ENCODE peak calls at places on chromosome 1, in seven cellular contexts. One of them, this sample, is unnamed.

GRCh38 chr1:181101581-181102226 is 13.2 kb downstream of the IER5 start:
- DNase-seq in LNCaP clone FGC: no peak
- DNase-seq in Peyer's patch: no peak
- DNase-seq in astrocyte: peak
- DNase-seq in fibroblast of lung: peak
- DNase-seq in IMR-90: peak
- DNase-seq in colonic mucosa: no peak
- DNase-seq in this sample: peak

GRCh38 chr1:26785611-26786436 is 1.9 kb upstream of the PIGV start:
- DNase-seq in fibroblast of lung: peak
- DNase-seq in Peyer's patch: no peak
- DNase-seq in colonic mucosa: peak
- DNase-seq in IMR-90: peak
- DNase-seq in LNCaP clone FGC: no peak
- DNase-seq in astrocyte: peak
- DNase-seq in this sample: peak

GRCh38 chr1:230170610-230171009 is 103.6 kb downstream of the GALNT2 start:
- DNase-seq in IMR-90: peak
- DNase-seq in astrocyte: no peak
- DNase-seq in LNCaP clone FGC: no peak
- DNase-seq in fibroblast of lung: peak
- DNase-seq in Peyer's patch: no peak
- DNase-seq in colonic mucosa: no peak
- DNase-seq in this sample: no peak

GRCh38 chr1:174998569-174999215 is 1.1 kb upstream of the CACYBP start:
- DNase-seq in Peyer's patch: peak
- DNase-seq in colonic mucosa: peak
- DNase-seq in fibroblast of lung: peak
- DNase-seq in LNCaP clone FGC: peak
- DNase-seq in astrocyte: peak
- DNase-seq in IMR-90: peak
- DNase-seq in this sample: peak

GRCh38 chr1:86356247-86356646 is 39.9 kb downstream of the ODF2L start:
- DNase-seq in astrocyte: no peak
- DNase-seq in fibroblast of lung: peak
- DNase-seq in LNCaP clone FGC: no peak
- DNase-seq in Peyer's patch: no peak
- DNase-seq in colonic mucosa: no peak
- DNase-seq in IMR-90: peak
- DNase-seq in this sample: no peak

GRCh38 chr1:207302618-207303408 is 18.7 kb upstream of the CD55 start:
- DNase-seq in LNCaP clone FGC: no peak
- DNase-seq in Peyer's patch: no peak
- DNase-seq in astrocyte: no peak
- DNase-seq in fibroblast of lung: no peak
- DNase-seq in colonic mucosa: no peak
- DNase-seq in IMR-90: no peak
- DNase-seq in this sample: peak

GRCh38 chr1:229230893-229231753 is 39.8 kb upstream of the RAB4A start:
- DNase-seq in fibroblast of lung: peak
- DNase-seq in LNCaP clone FGC: no peak
- DNase-seq in Peyer's patch: no peak
- DNase-seq in IMR-90: no peak
- DNase-seq in colonic mucosa: no peak
- DNase-seq in astrocyte: no peak
- DNase-seq in this sample: no peak

GRCh38 chr1:206464456-206464964 is 5.8 kb upstream of the IKBKE start:
- DNase-seq in IMR-90: peak
- DNase-seq in colonic mucosa: no peak
- DNase-seq in Peyer's patch: no peak
- DNase-seq in LNCaP clone FGC: no peak
- DNase-seq in fibroblast of lung: peak
- DNase-seq in astrocyte: peak
- DNase-seq in this sample: peak

GRCh38 chr1:177706977-177707376 is 262.9 kb downstream of the SEC16B start:
- DNase-seq in astrocyte: no peak
- DNase-seq in Peyer's patch: no peak
- DNase-seq in colonic mucosa: no peak
- DNase-seq in IMR-90: no peak
- DNase-seq in LNCaP clone FGC: no peak
- DNase-seq in fibroblast of lung: no peak
- DNase-seq in this sample: no peak

GRCh38 chr1:232965124-232965911 is 14.9 kb downstream of the NTPCR start:
- DNase-seq in IMR-90: no peak
- DNase-seq in astrocyte: no peak
- DNase-seq in fibroblast of lung: no peak
- DNase-seq in LNCaP clone FGC: no peak
- DNase-seq in colonic mucosa: no peak
- DNase-seq in Peyer's patch: no peak
- DNase-seq in this sample: no peak

GRCh38 chr1:229380514-229381160 is 37.8 kb upstream of the CCSAP start:
- DNase-seq in colonic mucosa: no peak
- DNase-seq in IMR-90: no peak
- DNase-seq in Peyer's patch: no peak
- DNase-seq in fibroblast of lung: no peak
- DNase-seq in astrocyte: no peak
- DNase-seq in LNCaP clone FGC: no peak
- DNase-seq in this sample: no peak

GRCh38 chr1:33893147-33893830 is 29.4 kb downstream of the HMGB4 start:
- DNase-seq in Peyer's patch: no peak
- DNase-seq in LNCaP clone FGC: no peak
- DNase-seq in fibroblast of lung: peak
- DNase-seq in IMR-90: peak
- DNase-seq in astrocyte: peak
- DNase-seq in colonic mucosa: no peak
- DNase-seq in this sample: peak

DNA sequence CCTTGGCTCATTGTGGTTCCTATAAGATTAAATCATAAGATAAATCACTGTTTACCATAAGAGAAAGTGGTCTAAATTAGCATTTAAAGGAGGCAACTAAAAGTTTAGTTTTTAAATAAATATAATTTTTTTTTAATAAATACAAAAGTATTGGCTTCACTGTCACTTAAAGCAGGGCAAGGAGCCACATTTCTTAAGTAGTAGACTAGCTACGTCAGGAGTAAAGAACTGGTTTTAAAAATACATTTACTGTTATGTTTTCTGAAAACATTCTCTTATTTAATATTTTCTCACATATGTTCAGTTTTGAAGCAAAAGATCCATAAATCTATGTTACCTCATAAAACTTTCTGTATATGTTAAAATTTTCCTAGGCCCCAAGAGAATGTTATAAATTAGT is 2.2 kb downstream of the ANGPTL1 start:
- DNase-seq in astrocyte: no peak
- DNase-seq in colonic mucosa: no peak
- DNase-seq in IMR-90: no peak
- DNase-seq in fibroblast of lung: no peak
- DNase-seq in LNCaP clone FGC: no peak
- DNase-seq in Peyer's patch: no peak
- DNase-seq in this sample: peak
- H3K4me3 ChIP-seq in astrocyte: no peak
- H3K4me3 ChIP-seq in colonic mucosa: no peak
- H3K4me3 ChIP-seq in IMR-90: no peak
- H3K4me3 ChIP-seq in fibroblast of lung: peak
- H3K4me3 ChIP-seq in LNCaP clone FGC: no peak
- H3K4me3 ChIP-seq in Peyer's patch: peak
- H3K4me3 ChIP-seq in this sample: peak

GRCh38 chr1:23670709-23671108 is 20.9 kb upstream of the RPL11 start:
- DNase-seq in astrocyte: no peak
- DNase-seq in fibroblast of lung: no peak
- DNase-seq in Peyer's patch: no peak
- DNase-seq in colonic mucosa: no peak
- DNase-seq in IMR-90: no peak
- DNase-seq in LNCaP clone FGC: no peak
- DNase-seq in this sample: no peak

GRCh38 chr1:23661887-23662286 is 29.7 kb upstream of the RPL11 start:
- DNase-seq in astrocyte: no peak
- DNase-seq in LNCaP clone FGC: no peak
- DNase-seq in Peyer's patch: no peak
- DNase-seq in colonic mucosa: no peak
- DNase-seq in IMR-90: no peak
- DNase-seq in fibroblast of lung: no peak
- DNase-seq in this sample: no peak

GRCh38 chr1:23667411-23667810 is 24.2 kb upstream of the RPL11 start:
- DNase-seq in Peyer's patch: no peak
- DNase-seq in LNCaP clone FGC: no peak
- DNase-seq in colonic mucosa: no peak
- DNase-seq in astrocyte: no peak
- DNase-seq in IMR-90: no peak
- DNase-seq in fibroblast of lung: no peak
- DNase-seq in this sample: no peak

GRCh38 chr1:23660671-23661070 is 30.9 kb upstream of the RPL11 start:
- DNase-seq in colonic mucosa: no peak
- DNase-seq in IMR-90: no peak
- DNase-seq in astrocyte: no peak
- DNase-seq in LNCaP clone FGC: no peak
- DNase-seq in Peyer's patch: no peak
- DNase-seq in fibroblast of lung: no peak
- DNase-seq in this sample: no peak

DNA sequence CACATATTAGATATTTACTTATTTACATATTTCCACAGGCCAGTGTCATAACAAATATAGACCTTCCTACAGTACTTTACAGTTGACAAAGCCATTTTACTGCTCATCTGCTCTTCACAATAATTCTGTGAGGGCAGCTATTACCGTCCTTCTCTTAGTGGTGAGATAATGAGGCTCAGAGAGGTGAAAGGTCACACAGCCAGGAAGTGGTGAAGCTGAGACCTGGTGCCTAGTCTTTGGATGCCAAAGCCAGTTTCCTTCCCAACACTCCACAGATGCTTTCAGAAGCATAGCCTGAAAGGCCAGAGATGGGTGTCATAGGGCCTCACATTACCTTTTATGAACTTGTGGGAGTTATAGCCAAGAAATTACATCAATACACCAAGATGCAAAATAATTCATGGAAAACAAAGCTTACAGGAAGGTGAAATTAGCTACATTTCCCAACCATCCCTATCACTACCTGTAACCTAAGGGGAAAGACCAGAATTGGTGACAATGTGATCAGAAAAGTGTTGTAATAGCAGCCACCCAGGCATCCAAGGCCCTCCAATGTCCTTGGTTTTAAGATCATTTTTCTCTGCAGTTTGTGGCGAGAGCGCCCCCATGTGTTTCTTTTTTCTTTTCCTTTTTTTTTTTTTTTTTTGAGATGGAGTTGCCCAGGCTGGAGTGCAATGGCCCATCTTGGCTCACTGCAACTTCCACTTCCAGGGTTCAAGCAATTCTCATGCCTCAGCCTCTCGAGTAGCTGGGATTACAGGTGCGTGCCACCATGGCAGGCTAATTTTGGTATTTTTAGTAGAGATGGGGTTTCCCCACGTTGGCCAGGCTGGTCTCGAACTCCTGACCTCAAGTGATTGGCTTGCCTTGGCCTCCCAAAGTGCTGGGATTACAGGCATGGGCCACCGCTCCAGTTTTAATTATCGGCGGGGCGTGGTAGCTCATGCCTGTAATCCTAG is 26.5 kb upstream of the RPL11 start:
- DNase-seq in IMR-90: no peak
- DNase-seq in colonic mucosa: no peak
- DNase-seq in astrocyte: no peak
- DNase-seq in fibroblast of lung: peak
- DNase-seq in LNCaP clone FGC: no peak
- DNase-seq in Peyer's patch: no peak
- DNase-seq in this sample: peak
- TF ChIP-seq CTCF in IMR-90: peak
- TF ChIP-seq CTCF in colonic mucosa: no peak
- TF ChIP-seq CTCF in astrocyte: peak
- TF ChIP-seq CTCF in fibroblast of lung: peak
- TF ChIP-seq CTCF in LNCaP clone FGC: no peak
- TF ChIP-seq CTCF in Peyer's patch: no peak
- TF ChIP-seq CTCF in this sample: peak

GRCh38 chr1:203346755-203347102 is 4.2 kb downstream of the FMOD start:
- DNase-seq in Peyer's patch: no peak
- DNase-seq in colonic mucosa: no peak
- DNase-seq in fibroblast of lung: no peak
- DNase-seq in astrocyte: no peak
- DNase-seq in IMR-90: no peak
- DNase-seq in LNCaP clone FGC: no peak
- DNase-seq in this sample: no peak

GRCh38 chr1:203349166-203349565 is 1.8 kb downstream of the FMOD start:
- DNase-seq in LNCaP clone FGC: no peak
- DNase-seq in astrocyte: no peak
- DNase-seq in colonic mucosa: no peak
- DNase-seq in Peyer's patch: no peak
- DNase-seq in IMR-90: no peak
- DNase-seq in fibroblast of lung: no peak
- DNase-seq in this sample: no peak

GRCh38 chr1:203353486-203353885 is 2.6 kb upstream of the FMOD start:
- DNase-seq in astrocyte: no peak
- DNase-seq in LNCaP clone FGC: no peak
- DNase-seq in Peyer's patch: no peak
- DNase-seq in fibroblast of lung: no peak
- DNase-seq in colonic mucosa: no peak
- DNase-seq in IMR-90: no peak
- DNase-seq in this sample: no peak

GRCh38 chr1:203351037-203351625 is at the start of gene FMOD:
- DNase-seq in colonic mucosa: peak
- DNase-seq in IMR-90: peak
- DNase-seq in fibroblast of lung: peak
- DNase-seq in LNCaP clone FGC: no peak
- DNase-seq in astrocyte: peak
- DNase-seq in Peyer's patch: peak
- DNase-seq in this sample: peak

GRCh38 chr1:203349757-203350522 is 982 bp downstream of the FMOD start:
- DNase-seq in fibroblast of lung: no peak
- DNase-seq in LNCaP clone FGC: no peak
- DNase-seq in Peyer's patch: no peak
- DNase-seq in colonic mucosa: no peak
- DNase-seq in astrocyte: no peak
- DNase-seq in IMR-90: no peak
- DNase-seq in this sample: no peak
- H3K4me3 ChIP-seq in fibroblast of lung: no peak
- H3K4me3 ChIP-seq in LNCaP clone FGC: no peak
- H3K4me3 ChIP-seq in Peyer's patch: peak
- H3K4me3 ChIP-seq in colonic mucosa: no peak
- H3K4me3 ChIP-seq in astrocyte: no peak
- H3K4me3 ChIP-seq in IMR-90: no peak
- H3K4me3 ChIP-seq in this sample: no peak

GRCh38 chr1:183167676-183168075 is 18.4 kb upstream of the LAMC2 start:
- DNase-seq in Peyer's patch: no peak
- DNase-seq in LNCaP clone FGC: no peak
- DNase-seq in astrocyte: no peak
- DNase-seq in IMR-90: no peak
- DNase-seq in fibroblast of lung: no peak
- DNase-seq in colonic mucosa: no peak
- DNase-seq in this sample: no peak

GRCh38 chr1:183168308-183168707 is 17.8 kb upstream of the LAMC2 start:
- DNase-seq in fibroblast of lung: no peak
- DNase-seq in Peyer's patch: no peak
- DNase-seq in LNCaP clone FGC: no peak
- DNase-seq in astrocyte: no peak
- DNase-seq in colonic mucosa: no peak
- DNase-seq in IMR-90: no peak
- DNase-seq in this sample: no peak

GRCh38 chr1:183164963-183165362 is 21.1 kb upstream of the LAMC2 start:
- DNase-seq in colonic mucosa: no peak
- DNase-seq in Peyer's patch: no peak
- DNase-seq in astrocyte: peak
- DNase-seq in fibroblast of lung: peak
- DNase-seq in LNCaP clone FGC: no peak
- DNase-seq in IMR-90: no peak
- DNase-seq in this sample: no peak

GRCh38 chr1:183165456-183165855 is 20.6 kb upstream of the LAMC2 start:
- DNase-seq in colonic mucosa: no peak
- DNase-seq in LNCaP clone FGC: no peak
- DNase-seq in Peyer's patch: no peak
- DNase-seq in astrocyte: no peak
- DNase-seq in fibroblast of lung: peak
- DNase-seq in IMR-90: no peak
- DNase-seq in this sample: no peak

GRCh38 chr1:183166439-183166838 is 19.6 kb upstream of the LAMC2 start:
- DNase-seq in colonic mucosa: no peak
- DNase-seq in LNCaP clone FGC: no peak
- DNase-seq in astrocyte: no peak
- DNase-seq in IMR-90: no peak
- DNase-seq in Peyer's patch: no peak
- DNase-seq in fibroblast of lung: no peak
- DNase-seq in this sample: no peak
- TF ChIP-seq CTCF in colonic mucosa: no peak
- TF ChIP-seq CTCF in LNCaP clone FGC: no peak
- TF ChIP-seq CTCF in astrocyte: no peak
- TF ChIP-seq CTCF in IMR-90: no peak
- TF ChIP-seq CTCF in Peyer's patch: no peak
- TF ChIP-seq CTCF in fibroblast of lung: no peak
- TF ChIP-seq CTCF in this sample: no peak